ENCODE peak calls at places on chromosomes 12 and 14, in nine cellular contexts. L, F, E, T, V, H, P, U and X are unnamed samples.

GRCh38 chr12:64181504-64182291 is 40.4 kb downstream of the KICS2 start:
- DNase-seq in L (no peak), F (no peak), E (peak), T (no peak), V (peak), H (peak), P (peak), U (no peak), X (peak)

GRCh38 chr12:11823043-11823442 is 173.6 kb downstream of the ETV6 start:
- DNase-seq in L (no peak), F (peak), E (no peak), T (no peak), V (no peak), H (peak), P (no peak), U (no peak), X (no peak)

GRCh38 chr14:104681689-104682074 is 7.7 kb upstream of the INF2 start:
- DNase-seq in L (peak), F (no peak), E (peak), T (no peak), V (peak), H (peak), P (peak), U (peak), X (peak)

GRCh38 chr14:26917086-26917485 is 319.3 kb upstream of the NOVA1 start:
- DNase-seq in L (no peak), F (peak), E (no peak), T (no peak), V (peak), H (no peak), P (no peak), U (no peak), X (peak)

GRCh38 chr14:41423503-41423902 is 183.2 kb upstream of the LRFN5 start:
- DNase-seq in L (no peak), F (no peak), E (no peak), T (no peak), V (no peak), H (no peak), P (no peak), U (no peak), X (no peak)

GRCh38 chr12:4769073-4769472 is 48.9 kb downstream of the GALNT8 start:
- DNase-seq in L (no peak), F (no peak), E (no peak), T (no peak), V (no peak), H (no peak), P (no peak), U (no peak), X (no peak)

GRCh38 chr14:31927348-31927826 is 149.7 kb upstream of the ARHGAP5 start:
- DNase-seq in L (no peak), F (no peak), E (peak), T (no peak), V (no peak), H (peak), P (peak), U (no peak), X (peak)

GRCh38 chr12:78120866-78121590 is 290.3 kb downstream of the NAV3 start:
- DNase-seq in L (no peak), F (peak), E (no peak), T (no peak), V (no peak), H (no peak), P (no peak), U (no peak), X (peak)

GRCh38 chr14:53408175-53408879 is 255.2 kb upstream of the DDHD1 start:
- DNase-seq in L (no peak), F (no peak), E (no peak), T (no peak), V (no peak), H (no peak), P (no peak), U (no peak), X (no peak)

GRCh38 chr12:120064054-120064940 is 52.3 kb downstream of the RAB35 start:
- DNase-seq in L (no peak), F (no peak), E (no peak), T (no peak), V (no peak), H (no peak), P (no peak), U (no peak), X (no peak)

GRCh38 chr12:131000000-131000486 is 46.3 kb downstream of the ADGRD1 start:
- DNase-seq in L (peak), F (no peak), E (no peak), T (no peak), V (no peak), H (no peak), P (no peak), U (peak), X (no peak)

GRCh38 chr14:77148510-77149231 is 7.1 kb upstream of the ZDHHC22 start:
- DNase-seq in L (no peak), F (no peak), E (no peak), T (no peak), V (no peak), H (no peak), P (no peak), U (peak), X (no peak)

GRCh38 chr14:51304428-51304827 is 64.4 kb downstream of the TMX1 start:
- DNase-seq in L (no peak), F (no peak), E (no peak), T (no peak), V (no peak), H (no peak), P (peak), U (no peak), X (peak)

GRCh38 chr14:56004807-56005579 is 113.2 kb upstream of the PELI2 start:
- DNase-seq in L (peak), F (peak), E (peak), T (no peak), V (no peak), H (peak), P (no peak), U (no peak), X (peak)

GRCh38 chr12:4441355-4442330 is 4.0 kb downstream of the FGF6 start:
- DNase-seq in L (no peak), F (no peak), E (no peak), T (no peak), V (peak), H (no peak), P (no peak), U (peak), X (no peak)

GRCh38 chr12:53600490-53601295 is 25.5 kb downstream of the ATF7 start:
- DNase-seq in L (no peak), F (peak), E (no peak), T (no peak), V (peak), H (no peak), P (no peak), U (no peak), X (no peak)

GRCh38 chr12:43290836-43291235 is 261.2 kb downstream of the ADAMTS20 start:
- DNase-seq in L (no peak), F (no peak), E (no peak), T (no peak), V (no peak), H (no peak), P (no peak), U (no peak), X (no peak)

GRCh38 chr14:104245723-104246122 is 107.3 kb downstream of the KIF26A start:
- DNase-seq in L (no peak), F (no peak), E (no peak), T (no peak), V (no peak), H (no peak), P (no peak), U (no peak), X (no peak)

DNA sequence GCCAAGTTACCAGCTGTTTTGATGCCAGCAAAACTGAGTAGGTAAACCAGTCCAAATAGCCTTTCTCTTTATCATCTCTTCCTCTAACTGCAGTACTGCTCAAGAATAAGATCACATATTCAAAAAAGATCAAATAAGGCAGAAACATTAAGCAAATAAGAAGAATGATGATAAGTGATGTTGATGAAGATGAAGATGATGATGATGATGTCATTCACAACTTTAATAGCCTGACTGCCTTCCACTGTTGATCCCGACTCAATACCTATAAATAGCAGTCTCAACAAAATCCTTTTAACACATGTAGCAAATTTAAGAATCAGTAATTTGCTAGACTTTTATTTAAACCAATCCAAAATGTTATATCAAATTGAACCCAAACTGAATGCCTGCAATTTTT is 47.1 kb downstream of the NELL2 start:
- DNase-seq in L (no peak), F (no peak), E (no peak), T (no peak), V (no peak), H (no peak), P (no peak), U (no peak), X (no peak)
- TF ChIP-seq CTCF in L (no peak), F (no peak), E (no peak), T (no peak), V (no peak), H (no peak), P (no peak), U (no peak), X (no peak)

GRCh38 chr12:32897276-32897615 is 669 bp upstream of the PKP2 start:
- DNase-seq in L (no peak), F (no peak), E (no peak), T (no peak), V (no peak), H (no peak), P (no peak), U (no peak), X (no peak)

GRCh38 chr12:32895688-32896437 is 714 bp downstream of the PKP2 start:
- DNase-seq in L (no peak), F (no peak), E (peak), T (no peak), V (no peak), H (no peak), P (peak), U (no peak), X (peak)

GRCh38 chr12:32897688-32898573 is 1.4 kb upstream of the PKP2 start:
- DNase-seq in L (no peak), F (no peak), E (no peak), T (no peak), V (no peak), H (no peak), P (no peak), U (no peak), X (no peak)

GRCh38 chr12:32894566-32894965 is 2.0 kb downstream of the PKP2 start:
- DNase-seq in L (no peak), F (no peak), E (no peak), T (no peak), V (no peak), H (no peak), P (no peak), U (no peak), X (no peak)

DNA sequence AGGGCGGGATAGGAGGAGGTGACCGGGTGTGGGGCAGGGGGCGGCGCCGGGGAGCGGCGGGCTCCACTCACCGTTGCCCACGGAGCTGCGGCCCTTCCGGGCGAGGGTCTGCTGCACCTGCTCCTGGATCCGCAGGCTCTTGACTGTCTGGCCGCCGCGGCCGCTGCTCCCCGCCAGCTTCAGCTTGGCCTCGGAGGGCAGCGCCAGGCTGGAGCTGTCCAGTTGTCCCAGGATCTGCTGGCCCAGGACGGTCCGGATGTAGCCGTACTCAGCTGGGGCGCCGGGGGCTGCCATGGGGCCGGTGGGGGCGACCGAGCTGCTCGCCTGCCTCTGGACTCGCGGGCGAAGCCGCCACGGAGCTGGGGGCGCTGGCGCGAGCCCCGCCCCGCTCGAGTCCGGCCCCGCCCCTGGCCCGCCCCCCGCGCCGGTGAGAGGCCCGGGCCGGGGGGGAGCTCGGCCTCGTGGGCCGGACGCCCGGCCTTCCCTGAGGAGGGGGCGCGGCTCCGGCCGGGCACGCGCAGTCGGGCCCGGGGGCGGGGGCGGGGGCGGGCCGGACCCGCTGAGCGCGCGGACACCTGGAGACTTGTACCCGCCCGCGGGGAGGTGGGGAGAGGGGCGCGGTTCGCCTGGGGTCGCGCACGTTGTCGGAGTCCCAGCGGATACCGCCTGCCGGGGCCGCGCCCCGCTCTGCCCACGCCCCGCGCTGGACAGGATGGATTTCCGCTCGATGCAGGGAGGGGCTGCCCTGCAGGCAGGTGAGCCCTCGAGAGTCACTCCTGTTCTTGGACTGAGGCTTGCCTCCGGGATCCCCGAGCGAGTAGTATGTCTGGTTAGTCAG is at the start of gene PKP2:
- DNase-seq in L (peak), F (no peak), E (peak), T (no peak), V (peak), H (no peak), P (peak), U (peak), X (peak)
- H3K4me3 ChIP-seq in L (peak), F (no peak), E (peak), T (peak), V (peak), H (no peak), P (peak), U (peak), X (peak)

DNA sequence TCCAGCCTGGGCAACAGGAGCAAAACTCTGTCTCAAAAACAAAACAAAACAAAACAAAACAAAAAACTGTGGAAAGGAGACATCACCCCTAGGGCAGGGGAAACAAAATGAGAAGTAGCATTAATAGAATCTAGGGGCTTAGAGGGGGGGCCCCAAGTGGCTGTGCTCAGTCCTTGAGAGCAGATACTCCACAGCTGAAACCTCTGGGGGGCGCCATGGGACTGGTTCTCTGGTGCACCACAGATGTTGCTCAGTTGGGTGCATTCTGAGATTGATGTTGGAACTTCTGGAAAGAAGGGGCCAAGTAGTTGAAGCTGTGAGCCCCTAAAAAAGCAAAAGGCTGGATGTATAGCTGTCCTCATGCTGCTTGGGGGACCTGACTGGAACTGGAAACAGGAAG is 11.8 kb upstream of the SYNE2 start:
- DNase-seq in L (peak), F (peak), E (no peak), T (no peak), V (peak), H (no peak), P (no peak), U (peak), X (peak)
- TF ChIP-seq CTCF in L (peak), F (peak), E (no peak), T (no peak), V (peak), H (peak), P (peak), U (no peak), X (no peak)

GRCh38 chr12:50923361-50924130 is 28.8 kb upstream of the HIGD1C start:
- DNase-seq in L (no peak), F (peak), E (no peak), T (no peak), V (no peak), H (no peak), P (no peak), U (no peak), X (no peak)
- H3K4me3 ChIP-seq in L (peak), F (peak), E (peak), T (peak), V (no peak), H (no peak), P (peak), U (peak), X (no peak)